ENCODE peak calls at places on chromosomes 6 and 20, in seven cellular contexts. One of them, this sample, is unnamed.

GRCh38 chr6:97594834-97595233 is 311.8 kb upstream of the MMS22L start:
- DNase-seq in H9: no peak
- DNase-seq in mesendoderm: no peak
- DNase-seq in mesenchymal stem cell: peak; percentile 24
- DNase-seq in neuronal stem cell: no peak
- DNase-seq in IMR-90: peak; percentile 84
- DNase-seq in H1: no peak
- DNase-seq in this sample: no peak

GRCh38 chr6:85185977-85186376 is 263.9 kb upstream of the NT5E start:
- DNase-seq in H9: no peak
- DNase-seq in mesendoderm: no peak
- DNase-seq in mesenchymal stem cell: no peak
- DNase-seq in neuronal stem cell: no peak
- DNase-seq in IMR-90: peak; percentile 22
- DNase-seq in H1: no peak
- DNase-seq in this sample: peak; percentile 68

GRCh38 chr6:43223175-43223574 is 6.1 kb downstream of the DNPH1 start:
- DNase-seq in H9: no peak
- DNase-seq in mesendoderm: no peak
- DNase-seq in mesenchymal stem cell: no peak
- DNase-seq in neuronal stem cell: no peak
- DNase-seq in IMR-90: no peak
- DNase-seq in H1: no peak
- DNase-seq in this sample: no peak

GRCh38 chr20:56249244-56249955 is 868 bp downstream of the MC3R start:
- DNase-seq in H9: peak; percentile 75
- DNase-seq in mesendoderm: peak; percentile 62
- DNase-seq in mesenchymal stem cell: no peak
- DNase-seq in neuronal stem cell: no peak
- DNase-seq in IMR-90: no peak
- DNase-seq in H1: peak; percentile 76
- DNase-seq in this sample: peak; percentile 21

GRCh38 chr6:163958646-163959045 is 544.1 kb downstream of the QKI start:
- DNase-seq in H9: no peak
- DNase-seq in mesendoderm: peak; percentile 90
- DNase-seq in mesenchymal stem cell: peak; percentile 43
- DNase-seq in neuronal stem cell: no peak
- DNase-seq in IMR-90: peak; percentile 70
- DNase-seq in H1: no peak
- DNase-seq in this sample: peak; percentile 66

GRCh38 chr20:10281911-10282310 is 63.3 kb downstream of the SNAP25 start:
- DNase-seq in H9: no peak
- DNase-seq in mesendoderm: no peak
- DNase-seq in mesenchymal stem cell: no peak
- DNase-seq in neuronal stem cell: no peak
- DNase-seq in IMR-90: no peak
- DNase-seq in H1: no peak
- DNase-seq in this sample: no peak

GRCh38 chr6:45461486-45461885 is 83.8 kb upstream of the SUPT3H start:
- DNase-seq in H9: no peak
- DNase-seq in mesendoderm: no peak
- DNase-seq in mesenchymal stem cell: no peak
- DNase-seq in neuronal stem cell: no peak
- DNase-seq in IMR-90: no peak
- DNase-seq in H1: no peak
- DNase-seq in this sample: no peak

GRCh38 chr6:144215402-144215931 is 65.2 kb downstream of the STX11 start:
- DNase-seq in H9: no peak
- DNase-seq in mesendoderm: no peak
- DNase-seq in mesenchymal stem cell: no peak
- DNase-seq in neuronal stem cell: no peak
- DNase-seq in IMR-90: no peak
- DNase-seq in H1: no peak
- DNase-seq in this sample: no peak

GRCh38 chr6:137495652-137496391 is 1.6 kb upstream of the OLIG3 start:
- DNase-seq in H9: peak; percentile 69
- DNase-seq in mesendoderm: no peak
- DNase-seq in mesenchymal stem cell: no peak
- DNase-seq in neuronal stem cell: peak; percentile 76
- DNase-seq in IMR-90: no peak
- DNase-seq in H1: peak; percentile 75
- DNase-seq in this sample: no peak

GRCh38 chr6:15996030-15996429 is 132.9 kb upstream of the MYLIP start:
- DNase-seq in H9: no peak
- DNase-seq in mesendoderm: no peak
- DNase-seq in mesenchymal stem cell: peak; percentile 65
- DNase-seq in neuronal stem cell: no peak
- DNase-seq in IMR-90: no peak
- DNase-seq in H1: no peak
- DNase-seq in this sample: no peak

GRCh38 chr6:149806127-149806526 is 56.6 kb downstream of the PCMT1 start:
- DNase-seq in H9: no peak
- DNase-seq in mesendoderm: no peak
- DNase-seq in mesenchymal stem cell: no peak
- DNase-seq in neuronal stem cell: no peak
- DNase-seq in IMR-90: peak; percentile 31
- DNase-seq in H1: no peak
- DNase-seq in this sample: no peak

GRCh38 chr20:46305331-46305972 is 2.8 kb downstream of the CDH22 start:
- DNase-seq in H9: no peak
- DNase-seq in mesendoderm: no peak
- DNase-seq in mesenchymal stem cell: no peak
- DNase-seq in neuronal stem cell: no peak
- DNase-seq in IMR-90: no peak
- DNase-seq in H1: no peak
- DNase-seq in this sample: no peak

GRCh38 chr20:11671015-11671511 is 246.6 kb upstream of the BTBD3 start:
- DNase-seq in H9: no peak
- DNase-seq in mesendoderm: no peak
- DNase-seq in mesenchymal stem cell: no peak
- DNase-seq in neuronal stem cell: no peak
- DNase-seq in IMR-90: no peak
- DNase-seq in H1: no peak
- DNase-seq in this sample: no peak

GRCh38 chr6:121600389-121601233 is 165.2 kb downstream of the GJA1 start:
- DNase-seq in H9: no peak
- DNase-seq in mesendoderm: no peak
- DNase-seq in mesenchymal stem cell: peak; percentile 72
- DNase-seq in neuronal stem cell: no peak
- DNase-seq in IMR-90: peak; percentile 62
- DNase-seq in H1: no peak
- DNase-seq in this sample: no peak

GRCh38 chr20:40866056-40866455 is 162.6 kb upstream of the TOP1 start:
- DNase-seq in H9: no peak
- DNase-seq in mesendoderm: no peak
- DNase-seq in mesenchymal stem cell: no peak
- DNase-seq in neuronal stem cell: no peak
- DNase-seq in IMR-90: no peak
- DNase-seq in H1: no peak
- DNase-seq in this sample: no peak
- H3K79me1 ChIP-seq in H9: no peaks in the 10 kb centered on the region
- H3K79me1 ChIP-seq in mesendoderm: no peaks in the 10 kb centered on the region
- H3K79me1 ChIP-seq in mesenchymal stem cell: no peaks in the 10 kb centered on the region
- H3K79me1 ChIP-seq in neuronal stem cell: no peaks in the 10 kb centered on the region
- H3K79me1 ChIP-seq in IMR-90: peaks cover 2% of the 10 kb centered on the region
- H3K79me1 ChIP-seq in H1: no peaks in the 10 kb centered on the region
- H3K79me1 ChIP-seq in this sample: no peaks in the 10 kb centered on the region

DNA sequence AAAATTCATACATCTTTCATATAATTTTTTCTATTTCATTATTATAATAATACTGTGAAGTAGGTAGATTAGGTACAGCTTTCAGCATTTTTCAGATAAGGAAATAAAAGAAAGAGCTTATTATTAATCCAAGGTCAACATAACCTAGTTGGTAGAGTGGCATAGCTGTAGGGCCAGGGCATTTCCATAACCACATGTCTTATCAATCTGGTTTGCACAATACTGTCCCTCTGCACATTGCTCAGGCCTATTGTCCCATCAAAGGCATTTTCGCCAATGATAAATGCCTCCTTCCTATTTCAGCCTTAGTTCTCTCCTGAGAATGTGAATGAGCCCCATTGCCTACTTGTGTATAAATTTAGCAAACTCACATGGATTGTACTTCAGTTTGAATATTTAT is 234.0 kb downstream of the FUT9 start:
- DNase-seq in H9: no peak
- DNase-seq in mesendoderm: no peak
- DNase-seq in mesenchymal stem cell: no peak
- DNase-seq in neuronal stem cell: no peak
- DNase-seq in IMR-90: no peak
- DNase-seq in H1: no peak
- DNase-seq in this sample: no peak
- H3K79me1 ChIP-seq in H9: no peaks in the 10 kb centered on the region
- H3K79me1 ChIP-seq in mesendoderm: no peaks in the 10 kb centered on the region
- H3K79me1 ChIP-seq in mesenchymal stem cell: no peaks in the 10 kb centered on the region
- H3K79me1 ChIP-seq in neuronal stem cell: no peaks in the 10 kb centered on the region
- H3K79me1 ChIP-seq in IMR-90: no peaks in the 10 kb centered on the region
- H3K79me1 ChIP-seq in H1: no peaks in the 10 kb centered on the region
- H3K79me1 ChIP-seq in this sample: no peaks in the 10 kb centered on the region

GRCh38 chr6:88679841-88680240 is 283.6 kb downstream of the RNGTT start:
- DNase-seq in H9: no peak
- DNase-seq in mesendoderm: no peak
- DNase-seq in mesenchymal stem cell: no peak
- DNase-seq in neuronal stem cell: no peak
- DNase-seq in IMR-90: no peak
- DNase-seq in H1: no peak
- DNase-seq in this sample: peak; percentile 3
- H3K79me1 ChIP-seq in H9: no peaks in the 10 kb centered on the region
- H3K79me1 ChIP-seq in mesendoderm: no peaks in the 10 kb centered on the region
- H3K79me1 ChIP-seq in mesenchymal stem cell: peaks cover 4% of the 10 kb centered on the region
- H3K79me1 ChIP-seq in neuronal stem cell: no peaks in the 10 kb centered on the region
- H3K79me1 ChIP-seq in IMR-90: peaks cover 2% of the 10 kb centered on the region
- H3K79me1 ChIP-seq in H1: no peaks in the 10 kb centered on the region
- H3K79me1 ChIP-seq in this sample: no peaks in the 10 kb centered on the region

GRCh38 chr6:27127874-27128795 is 119.4 kb upstream of the PRSS16 start:
- DNase-seq in H9: no peak
- DNase-seq in mesendoderm: no peak
- DNase-seq in mesenchymal stem cell: no peak
- DNase-seq in neuronal stem cell: no peak
- DNase-seq in IMR-90: no peak
- DNase-seq in H1: no peak
- DNase-seq in this sample: no peak
- H3K79me1 ChIP-seq in H9: no peaks in the 10 kb centered on the region
- H3K79me1 ChIP-seq in mesendoderm: no peaks in the 10 kb centered on the region
- H3K79me1 ChIP-seq in mesenchymal stem cell: no peaks in the 10 kb centered on the region
- H3K79me1 ChIP-seq in neuronal stem cell: no peaks in the 10 kb centered on the region
- H3K79me1 ChIP-seq in IMR-90: peaks cover 2% of the 10 kb centered on the region
- H3K79me1 ChIP-seq in H1: no peaks in the 10 kb centered on the region
- H3K79me1 ChIP-seq in this sample: peaks cover 5% of the 10 kb centered on the region

DNA sequence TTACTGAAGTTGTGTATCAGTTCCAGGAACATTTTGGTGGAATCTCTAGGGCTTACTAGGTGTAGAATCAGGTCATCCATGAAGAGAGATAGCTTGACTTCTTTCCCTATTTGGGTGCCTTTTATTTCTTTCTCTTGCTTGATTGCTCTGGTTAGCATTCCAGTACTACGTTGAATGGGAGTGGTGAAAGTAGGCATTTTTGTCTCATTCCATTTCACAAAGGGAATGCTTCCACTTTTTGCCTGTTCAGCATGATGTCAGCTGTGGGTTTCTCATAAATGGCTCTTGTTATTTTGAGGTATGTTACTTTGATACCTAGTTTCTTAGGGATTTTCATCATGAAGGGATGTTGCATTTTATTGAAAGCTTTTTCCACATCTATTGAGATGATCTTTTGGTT is 195.3 kb downstream of the MOXD1 start:
- DNase-seq in H9: no peak
- DNase-seq in mesendoderm: no peak
- DNase-seq in mesenchymal stem cell: no peak
- DNase-seq in neuronal stem cell: no peak
- DNase-seq in IMR-90: peak; percentile 34
- DNase-seq in H1: no peak
- DNase-seq in this sample: peak; percentile 71
- H3K79me1 ChIP-seq in H9: no peaks in the 10 kb centered on the region
- H3K79me1 ChIP-seq in mesendoderm: no peaks in the 10 kb centered on the region
- H3K79me1 ChIP-seq in mesenchymal stem cell: no peaks in the 10 kb centered on the region
- H3K79me1 ChIP-seq in neuronal stem cell: no peaks in the 10 kb centered on the region
- H3K79me1 ChIP-seq in IMR-90: no peaks in the 10 kb centered on the region
- H3K79me1 ChIP-seq in H1: no peaks in the 10 kb centered on the region
- H3K79me1 ChIP-seq in this sample: no peaks in the 10 kb centered on the region

This sample was measured in trophoblast cell.